ENCODE peak calls at places on chromosomes 5 and 9, in four cellular contexts. U, D, E and W are unnamed samples.

GRCh38 chr9:36268007-36268427 is 9.8 kb upstream of the GNE start:
- DNase-seq in U (no peak), E (no peak), D (no peak), W (no peak)

GRCh38 chr5:149584106-149584505 is 2.8 kb downstream of the ARHGEF37 start:
- DNase-seq in E (no peak), D (no peak), U (no peak), W (no peak)

GRCh38 chr9:35318741-35319140 is 156.9 kb downstream of the UNC13B start:
- DNase-seq in E (no peak), U (no peak), D (no peak), W (no peak)

GRCh38 chr9:107750741-107751521 is 261.4 kb upstream of the KLF4 start:
- DNase-seq in U (peak; percentile 85), D (peak; percentile 87), E (no peak), W (no peak)

GRCh38 chr5:133230823-133231578 is 179.2 kb downstream of the HSPA4 start:
- DNase-seq in E (no peak), D (no peak), U (no peak), W (no peak)

GRCh38 chr9:6024035-6024554 is 8.7 kb upstream of the RANBP6 start:
- DNase-seq in E (no peak), U (peak; percentile 48), D (no peak), W (peak; percentile 40)

GRCh38 chr9:105959491-105959890 is 265.1 kb downstream of the TMEM38B start:
- DNase-seq in E (no peak), D (no peak), U (no peak), W (no peak)

GRCh38 chr9:120714846-120715231 is 569 bp upstream of the MEGF9 start:
- DNase-seq in U (no peak), D (no peak), E (peak; percentile 27), W (peak; percentile 22)

GRCh38 chr5:169161022-169161680 is 139.8 kb downstream of the SLIT3 start:
- DNase-seq in D (no peak), U (peak; percentile 75), E (no peak), W (no peak)

GRCh38 chr5:122022966-122023365 is 55.1 kb downstream of the LOX start:
- DNase-seq in D (no peak), E (no peak), U (no peak), W (no peak)

GRCh38 chr9:17491780-17492179 is 87.1 kb upstream of the SH3GL2 start:
- DNase-seq in U (no peak), E (no peak), D (no peak), W (peak; percentile 5)

GRCh38 chr9:72315510-72316287 is 49.3 kb downstream of the ZFAND5 start:
- DNase-seq in D (no peak), U (peak; percentile 40), E (no peak), W (no peak)

GRCh38 chr5:168752416-168753190 is 173.4 kb upstream of the PANK3 start:
- DNase-seq in D (no peak), U (no peak), E (no peak), W (no peak)

GRCh38 chr9:134214766-134215394 is 50.5 kb upstream of the RNU6ATAC start:
- DNase-seq in U (no peak), E (no peak), D (no peak), W (no peak)

GRCh38 chr5:103674739-103675138 is 112.2 kb upstream of the NUDT12 start:
- DNase-seq in E (no peak), U (no peak), D (no peak), W (no peak)

GRCh38 chr5:139251281-139251687 is 42.3 kb upstream of the MATR3 start:
- DNase-seq in E (no peak), D (no peak), U (no peak), W (no peak)

GRCh38 chr5:79107020-79107796 is 4.4 kb upstream of the BHMT start:
- DNase-seq in E (no peak), D (no peak), U (no peak), W (peak; percentile 35)

GRCh38 chr9:9341203-9341602 is 1271.6 kb downstream of the PTPRD start:
- DNase-seq in U (no peak), D (no peak), E (no peak), W (peak; percentile 50)

GRCh38 chr9:104972242-104972866 is 44.4 kb upstream of the ABCA1 start:
- DNase-seq in U (no peak), E (no peak), D (no peak), W (no peak)

GRCh38 chr5:173639-174600 is 17.4 kb upstream of the LRRC14B start:
- DNase-seq in U (no peak), E (no peak), D (no peak), W (no peak)

GRCh38 chr5:156402387-156402921 is 75.5 kb downstream of the SGCD start:
- DNase-seq in U (no peak), D (no peak), E (no peak), W (no peak)

GRCh38 chr9:18703086-18703750 is 229.3 kb downstream of the ADAMTSL1 start:
- DNase-seq in U (no peak), E (no peak), D (no peak), W (no peak)

GRCh38 chr5:10854526-10855277 is 93.7 kb upstream of the DAP start:
- DNase-seq in E (no peak), D (no peak), U (no peak), W (no peak)

GRCh38 chr5:173627860-173628392 is 11.5 kb upstream of the BOD1 start:
- DNase-seq in D (peak; percentile 51), U (no peak), E (no peak), W (no peak)

GRCh38 chr9:134374301-134375010 is 48.2 kb downstream of the RXRA start:
- DNase-seq in U (no peak), D (no peak), E (no peak), W (no peak)